ENCODE peak calls at places on chromosomes 6 and 20, in four cellular contexts. E is IMR-90, Q is foreskin fibroblast, W is H4. C is an unnamed sample.

GRCh38 chr6:139941826-139942225 is 567.4 kb upstream of the CITED2 start:
- DNase-seq in E (no peak), Q (no peak), W (no peak), C (no peak)

GRCh38 chr6:14066782-14067406 is 50.7 kb upstream of the CD83 start:
- DNase-seq in E (peak), Q (peak), W (peak), C (peak)

GRCh38 chr20:401682-402495 is 6.2 kb upstream of the RBCK1 start:
- DNase-seq in E (peak), Q (peak), W (peak), C (peak)

GRCh38 chr6:134138226-134138975 is 86.0 kb upstream of the SLC2A12 start:
- DNase-seq in E (peak), Q (peak), W (no peak), C (peak)

GRCh38 chr6:138443979-138444378 is 40.0 kb downstream of the HEBP2 start:
- DNase-seq in E (no peak), Q (no peak), W (no peak), C (no peak)

GRCh38 chr6:30213999-30214982 is 1.1 kb upstream of the TRIM26 start:
- DNase-seq in E (peak), Q (peak), W (peak), C (peak)

GRCh38 chr20:21125072-21125848 is 622 bp upstream of the KIZ start:
- DNase-seq in E (peak), Q (peak), W (peak), C (peak)

GRCh38 chr20:34435589-34435988 is 72.5 kb downstream of the ITCH start:
- DNase-seq in E (no peak), Q (no peak), W (no peak), C (no peak)

GRCh38 chr6:51626391-51626790 is 461.0 kb downstream of the PKHD1 start:
- DNase-seq in E (no peak), Q (no peak), W (no peak), C (no peak)

GRCh38 chr20:25318471-25319240 is 70.8 kb downstream of the PYGB start:
- DNase-seq in E (no peak), Q (no peak), W (no peak), C (no peak)

GRCh38 chr6:105646391-105646867 is 243.5 kb upstream of the PREP start:
- DNase-seq in E (peak), Q (peak), W (no peak), C (peak)

GRCh38 chr6:161153725-161154124 is 120.1 kb downstream of the AGPAT4 start:
- DNase-seq in E (no peak), Q (no peak), W (no peak), C (no peak)

GRCh38 chr6:7917729-7918128 is 7.1 kb upstream of the TXNDC5 start:
- DNase-seq in E (no peak), Q (no peak), W (no peak), C (no peak)

GRCh38 chr6:139863964-139864363 is 489.5 kb upstream of the CITED2 start:
- DNase-seq in E (no peak), Q (no peak), W (no peak), C (no peak)

GRCh38 chr20:11832397-11832796 is 85.3 kb upstream of the BTBD3 start:
- DNase-seq in E (no peak), Q (no peak), W (no peak), C (no peak)

GRCh38 chr20:1005452-1006027 is 3.4 kb upstream of the RSPO4 start:
- DNase-seq in E (peak), Q (peak), W (peak), C (peak)

GRCh38 chr20:19367591-19367990 is 155.1 kb downstream of the SLC24A3 start:
- DNase-seq in E (no peak), Q (no peak), W (no peak), C (no peak)

GRCh38 chr6:170290306-170291128 is at the start of gene DLL1:
- DNase-seq in E (peak), Q (peak), W (no peak), C (peak)

GRCh38 chr20:46051556-46052323 is 22.7 kb downstream of the SLC12A5 start:
- DNase-seq in E (peak), Q (no peak), W (no peak), C (no peak)

GRCh38 chr6:3385660-3386151 is 71.1 kb downstream of the SLC22A23 start:
- DNase-seq in E (no peak), Q (no peak), W (peak), C (no peak)

GRCh38 chr6:35514587-35514986 is 1.9 kb upstream of the TULP1 start:
- DNase-seq in E (no peak), Q (no peak), W (no peak), C (no peak)

GRCh38 chr6:132084811-132085509 is 133.8 kb upstream of the CCN2 start:
- DNase-seq in E (peak), Q (peak), W (peak), C (peak)

GRCh38 chr6:44496705-44497369 is 109.3 kb downstream of the CDC5L start:
- DNase-seq in E (no peak), Q (peak), W (no peak), C (no peak)

GRCh38 chr6:20302702-20303251 is 90.5 kb upstream of the MBOAT1 start:
- DNase-seq in E (peak), Q (peak), W (no peak), C (peak)

GRCh38 chr20:36974660-36975059 is 23.2 kb upstream of the SAMHD1 start:
- DNase-seq in E (no peak), Q (no peak), W (no peak), C (no peak)

GRCh38 chr20:45355209-45355608 is 7.0 kb upstream of the SDC4 start:
- DNase-seq in E (peak), Q (peak), W (no peak), C (peak)

GRCh38 chr6:13177617-13178506 is 150.5 kb downstream of the TBC1D7 start:
- DNase-seq in E (no peak), Q (no peak), W (no peak), C (no peak)

GRCh38 chr6:11066505-11067347 is 22.6 kb upstream of the ELOVL2 start:
- DNase-seq in E (no peak), Q (no peak), W (no peak), C (no peak)

GRCh38 chr6:11885159-11885558 is 106.6 kb upstream of the ADTRP start:
- DNase-seq in E (no peak), Q (no peak), W (no peak), C (no peak)

GRCh38 chr6:48194596-48195295 is 83.7 kb upstream of the PTCHD4 start:
- DNase-seq in E (no peak), Q (no peak), W (no peak), C (no peak)

GRCh38 chr6:51842487-51843469 is 244.6 kb downstream of the PKHD1 start:
- DNase-seq in E (no peak), Q (no peak), W (no peak), C (no peak)

GRCh38 chr6:107068691-107069630 is 41.0 kb downstream of the MTRES1 start:
- DNase-seq in E (no peak), Q (no peak), W (no peak), C (no peak)

GRCh38 chr6:15400572-15401004 is 154.7 kb downstream of the JARID2 start:
- DNase-seq in E (peak), Q (no peak), W (no peak), C (no peak)

GRCh38 chr6:50842861-50843384 is 24.3 kb downstream of the TFAP2B start:
- DNase-seq in E (no peak), Q (no peak), W (no peak), C (no peak)